ENCODE peak calls at places on chromosomes 2 and 18, in eight cellular contexts. One of them, this sample, is unnamed.

GRCh38 chr18:78559584-78559983 is 420.0 kb upstream of the SALL3 start:
- DNase-seq in fibroblast of gingiva: no peak
- DNase-seq in stimulated activated CD8-positive, alpha-beta memory T cell treated with anti-CD3 and anti-CD28 coated beads, Interleukin-15, amount 100 ng/mL, for 24 hours: no peak
- DNase-seq in adrenal gland: peak
- DNase-seq in OCI-LY7: no peak
- DNase-seq in occipital lobe: no peak
- DNase-seq in HT1080: no peak
- DNase-seq in activated CD4-positive, alpha-beta memory T cell treated with anti-CD3 and anti-CD28 coated beads, Interleukin-2, amount 10 ng/mL, durations not matched to agents 7 days and 5 days: no peak
- DNase-seq in this sample: no peak

GRCh38 chr2:111157798-111158197 is 37.1 kb downstream of the BCL2L11 start:
- DNase-seq in HT1080: no peak
- DNase-seq in activated CD4-positive, alpha-beta memory T cell treated with anti-CD3 and anti-CD28 coated beads, Interleukin-2, amount 10 ng/mL, durations not matched to agents 7 days and 5 days: no peak
- DNase-seq in adrenal gland: no peak
- DNase-seq in stimulated activated CD8-positive, alpha-beta memory T cell treated with anti-CD3 and anti-CD28 coated beads, Interleukin-15, amount 100 ng/mL, for 24 hours: no peak
- DNase-seq in fibroblast of gingiva: no peak
- DNase-seq in occipital lobe: no peak
- DNase-seq in OCI-LY7: peak
- DNase-seq in this sample: no peak

GRCh38 chr2:47617028-47617427 is 165.9 kb upstream of the MSH6 start:
- DNase-seq in HT1080: no peak
- DNase-seq in occipital lobe: no peak
- DNase-seq in OCI-LY7: no peak
- DNase-seq in fibroblast of gingiva: no peak
- DNase-seq in activated CD4-positive, alpha-beta memory T cell treated with anti-CD3 and anti-CD28 coated beads, Interleukin-2, amount 10 ng/mL, durations not matched to agents 7 days and 5 days: no peak
- DNase-seq in adrenal gland: no peak
- DNase-seq in stimulated activated CD8-positive, alpha-beta memory T cell treated with anti-CD3 and anti-CD28 coated beads, Interleukin-15, amount 100 ng/mL, for 24 hours: no peak
- DNase-seq in this sample: no peak

GRCh38 chr2:23381084-23381483 is 3.9 kb upstream of the KLHL29 start:
- DNase-seq in OCI-LY7: peak
- DNase-seq in stimulated activated CD8-positive, alpha-beta memory T cell treated with anti-CD3 and anti-CD28 coated beads, Interleukin-15, amount 100 ng/mL, for 24 hours: no peak
- DNase-seq in fibroblast of gingiva: peak
- DNase-seq in HT1080: peak
- DNase-seq in occipital lobe: no peak
- DNase-seq in adrenal gland: peak
- DNase-seq in activated CD4-positive, alpha-beta memory T cell treated with anti-CD3 and anti-CD28 coated beads, Interleukin-2, amount 10 ng/mL, durations not matched to agents 7 days and 5 days: no peak
- DNase-seq in this sample: no peak

GRCh38 chr2:238947920-238948710 is 100.2 kb downstream of the TWIST2 start:
- DNase-seq in occipital lobe: no peak
- DNase-seq in OCI-LY7: no peak
- DNase-seq in stimulated activated CD8-positive, alpha-beta memory T cell treated with anti-CD3 and anti-CD28 coated beads, Interleukin-15, amount 100 ng/mL, for 24 hours: no peak
- DNase-seq in activated CD4-positive, alpha-beta memory T cell treated with anti-CD3 and anti-CD28 coated beads, Interleukin-2, amount 10 ng/mL, durations not matched to agents 7 days and 5 days: peak
- DNase-seq in adrenal gland: peak
- DNase-seq in fibroblast of gingiva: peak
- DNase-seq in HT1080: peak
- DNase-seq in this sample: peak

GRCh38 chr2:6264198-6264597 is 572.0 kb downstream of the SOX11 start:
- DNase-seq in fibroblast of gingiva: no peak
- DNase-seq in activated CD4-positive, alpha-beta memory T cell treated with anti-CD3 and anti-CD28 coated beads, Interleukin-2, amount 10 ng/mL, durations not matched to agents 7 days and 5 days: no peak
- DNase-seq in OCI-LY7: no peak
- DNase-seq in adrenal gland: no peak
- DNase-seq in HT1080: no peak
- DNase-seq in occipital lobe: no peak
- DNase-seq in stimulated activated CD8-positive, alpha-beta memory T cell treated with anti-CD3 and anti-CD28 coated beads, Interleukin-15, amount 100 ng/mL, for 24 hours: no peak
- DNase-seq in this sample: no peak

GRCh38 chr18:58862851-58863538 is 1.7 kb upstream of the ZNF532 start:
- DNase-seq in fibroblast of gingiva: no peak
- DNase-seq in adrenal gland: no peak
- DNase-seq in OCI-LY7: peak
- DNase-seq in HT1080: peak
- DNase-seq in occipital lobe: peak
- DNase-seq in activated CD4-positive, alpha-beta memory T cell treated with anti-CD3 and anti-CD28 coated beads, Interleukin-2, amount 10 ng/mL, durations not matched to agents 7 days and 5 days: peak
- DNase-seq in stimulated activated CD8-positive, alpha-beta memory T cell treated with anti-CD3 and anti-CD28 coated beads, Interleukin-15, amount 100 ng/mL, for 24 hours: no peak
- DNase-seq in this sample: peak

GRCh38 chr2:23670245-23670592 is 256.7 kb downstream of the ATAD2B start:
- DNase-seq in adrenal gland: no peak
- DNase-seq in fibroblast of gingiva: no peak
- DNase-seq in activated CD4-positive, alpha-beta memory T cell treated with anti-CD3 and anti-CD28 coated beads, Interleukin-2, amount 10 ng/mL, durations not matched to agents 7 days and 5 days: no peak
- DNase-seq in HT1080: no peak
- DNase-seq in stimulated activated CD8-positive, alpha-beta memory T cell treated with anti-CD3 and anti-CD28 coated beads, Interleukin-15, amount 100 ng/mL, for 24 hours: no peak
- DNase-seq in OCI-LY7: no peak
- DNase-seq in occipital lobe: no peak
- DNase-seq in this sample: no peak

GRCh38 chr2:68974251-68974650 is at the start of gene GKN1:
- DNase-seq in occipital lobe: no peak
- DNase-seq in adrenal gland: no peak
- DNase-seq in OCI-LY7: no peak
- DNase-seq in stimulated activated CD8-positive, alpha-beta memory T cell treated with anti-CD3 and anti-CD28 coated beads, Interleukin-15, amount 100 ng/mL, for 24 hours: no peak
- DNase-seq in HT1080: peak
- DNase-seq in fibroblast of gingiva: no peak
- DNase-seq in activated CD4-positive, alpha-beta memory T cell treated with anti-CD3 and anti-CD28 coated beads, Interleukin-2, amount 10 ng/mL, durations not matched to agents 7 days and 5 days: no peak
- DNase-seq in this sample: no peak

GRCh38 chr2:140526575-140526974 is 1604.2 kb downstream of the LRP1B start:
- DNase-seq in OCI-LY7: no peak
- DNase-seq in fibroblast of gingiva: no peak
- DNase-seq in occipital lobe: no peak
- DNase-seq in adrenal gland: no peak
- DNase-seq in activated CD4-positive, alpha-beta memory T cell treated with anti-CD3 and anti-CD28 coated beads, Interleukin-2, amount 10 ng/mL, durations not matched to agents 7 days and 5 days: no peak
- DNase-seq in stimulated activated CD8-positive, alpha-beta memory T cell treated with anti-CD3 and anti-CD28 coated beads, Interleukin-15, amount 100 ng/mL, for 24 hours: no peak
- DNase-seq in HT1080: peak
- DNase-seq in this sample: no peak

GRCh38 chr2:113111121-113111520 is 16.3 kb upstream of the IL1RN start:
- DNase-seq in OCI-LY7: no peak
- DNase-seq in adrenal gland: no peak
- DNase-seq in HT1080: no peak
- DNase-seq in stimulated activated CD8-positive, alpha-beta memory T cell treated with anti-CD3 and anti-CD28 coated beads, Interleukin-15, amount 100 ng/mL, for 24 hours: no peak
- DNase-seq in occipital lobe: no peak
- DNase-seq in activated CD4-positive, alpha-beta memory T cell treated with anti-CD3 and anti-CD28 coated beads, Interleukin-2, amount 10 ng/mL, durations not matched to agents 7 days and 5 days: no peak
- DNase-seq in fibroblast of gingiva: no peak
- DNase-seq in this sample: no peak

GRCh38 chr18:58161659-58162058 is 117.6 kb downstream of the NEDD4L start:
- DNase-seq in OCI-LY7: no peak
- DNase-seq in occipital lobe: no peak
- DNase-seq in HT1080: peak
- DNase-seq in activated CD4-positive, alpha-beta memory T cell treated with anti-CD3 and anti-CD28 coated beads, Interleukin-2, amount 10 ng/mL, durations not matched to agents 7 days and 5 days: no peak
- DNase-seq in stimulated activated CD8-positive, alpha-beta memory T cell treated with anti-CD3 and anti-CD28 coated beads, Interleukin-15, amount 100 ng/mL, for 24 hours: no peak
- DNase-seq in adrenal gland: peak
- DNase-seq in fibroblast of gingiva: no peak
- DNase-seq in this sample: no peak

GRCh38 chr18:54161267-54161666 is 63.2 kb downstream of the MBD2 start:
- DNase-seq in adrenal gland: no peak
- DNase-seq in activated CD4-positive, alpha-beta memory T cell treated with anti-CD3 and anti-CD28 coated beads, Interleukin-2, amount 10 ng/mL, durations not matched to agents 7 days and 5 days: no peak
- DNase-seq in fibroblast of gingiva: no peak
- DNase-seq in occipital lobe: no peak
- DNase-seq in HT1080: no peak
- DNase-seq in OCI-LY7: no peak
- DNase-seq in stimulated activated CD8-positive, alpha-beta memory T cell treated with anti-CD3 and anti-CD28 coated beads, Interleukin-15, amount 100 ng/mL, for 24 hours: no peak
- DNase-seq in this sample: no peak

GRCh38 chr2:102514061-102514785 is 41.2 kb downstream of the SLC9A4 start:
- DNase-seq in occipital lobe: no peak
- DNase-seq in HT1080: peak
- DNase-seq in stimulated activated CD8-positive, alpha-beta memory T cell treated with anti-CD3 and anti-CD28 coated beads, Interleukin-15, amount 100 ng/mL, for 24 hours: no peak
- DNase-seq in OCI-LY7: no peak
- DNase-seq in activated CD4-positive, alpha-beta memory T cell treated with anti-CD3 and anti-CD28 coated beads, Interleukin-2, amount 10 ng/mL, durations not matched to agents 7 days and 5 days: no peak
- DNase-seq in fibroblast of gingiva: peak
- DNase-seq in adrenal gland: no peak
- DNase-seq in this sample: no peak

GRCh38 chr2:69082430-69082997 is 69.5 kb downstream of the ANTXR1 start:
- DNase-seq in stimulated activated CD8-positive, alpha-beta memory T cell treated with anti-CD3 and anti-CD28 coated beads, Interleukin-15, amount 100 ng/mL, for 24 hours: no peak
- DNase-seq in OCI-LY7: no peak
- DNase-seq in HT1080: peak
- DNase-seq in fibroblast of gingiva: peak
- DNase-seq in adrenal gland: peak
- DNase-seq in activated CD4-positive, alpha-beta memory T cell treated with anti-CD3 and anti-CD28 coated beads, Interleukin-2, amount 10 ng/mL, durations not matched to agents 7 days and 5 days: no peak
- DNase-seq in occipital lobe: no peak
- DNase-seq in this sample: peak

GRCh38 chr2:196233033-196233807 is 61.8 kb upstream of the STK17B start:
- DNase-seq in adrenal gland: peak
- DNase-seq in occipital lobe: no peak
- DNase-seq in stimulated activated CD8-positive, alpha-beta memory T cell treated with anti-CD3 and anti-CD28 coated beads, Interleukin-15, amount 100 ng/mL, for 24 hours: no peak
- DNase-seq in HT1080: peak
- DNase-seq in fibroblast of gingiva: peak
- DNase-seq in activated CD4-positive, alpha-beta memory T cell treated with anti-CD3 and anti-CD28 coated beads, Interleukin-2, amount 10 ng/mL, durations not matched to agents 7 days and 5 days: no peak
- DNase-seq in OCI-LY7: peak
- DNase-seq in this sample: no peak

GRCh38 chr2:157338013-157338412 is 12.4 kb upstream of the ERMN start:
- DNase-seq in activated CD4-positive, alpha-beta memory T cell treated with anti-CD3 and anti-CD28 coated beads, Interleukin-2, amount 10 ng/mL, durations not matched to agents 7 days and 5 days: no peak
- DNase-seq in HT1080: no peak
- DNase-seq in stimulated activated CD8-positive, alpha-beta memory T cell treated with anti-CD3 and anti-CD28 coated beads, Interleukin-15, amount 100 ng/mL, for 24 hours: no peak
- DNase-seq in adrenal gland: no peak
- DNase-seq in OCI-LY7: no peak
- DNase-seq in occipital lobe: no peak
- DNase-seq in fibroblast of gingiva: no peak
- DNase-seq in this sample: no peak

GRCh38 chr18:48356909-48357631 is 52.1 kb downstream of the ZBTB7C start:
- DNase-seq in adrenal gland: peak
- DNase-seq in OCI-LY7: no peak
- DNase-seq in HT1080: no peak
- DNase-seq in stimulated activated CD8-positive, alpha-beta memory T cell treated with anti-CD3 and anti-CD28 coated beads, Interleukin-15, amount 100 ng/mL, for 24 hours: no peak
- DNase-seq in occipital lobe: no peak
- DNase-seq in activated CD4-positive, alpha-beta memory T cell treated with anti-CD3 and anti-CD28 coated beads, Interleukin-2, amount 10 ng/mL, durations not matched to agents 7 days and 5 days: no peak
- DNase-seq in fibroblast of gingiva: no peak
- DNase-seq in this sample: no peak